ENCODE peak calls at places on chromosomes 7 and 10, in four cellular contexts. R is IMR-90, H is Calu3, A is tibial nerve. Z is an unnamed sample.

GRCh38 chr10:126029999-126030398 is 133.6 kb downstream of the FANK1 start:
- DNase-seq in R (no peak), H (no peak), A (no peak), Z (no peak)

GRCh38 chr10:18238875-18239485 is 98.8 kb downstream of the CACNB2 start:
- DNase-seq in R (peak), H (no peak), A (no peak), Z (no peak)

GRCh38 chr10:103507235-103508191 is 14.0 kb downstream of the NEURL1 start:
- DNase-seq in R (no peak), H (no peak), A (no peak), Z (peak)

GRCh38 chr10:125034671-125035070 is 92.7 kb downstream of the ZRANB1 start:
- DNase-seq in R (no peak), H (no peak), A (no peak), Z (no peak)

GRCh38 chr10:83606275-83606674 is 533.0 kb upstream of the GHITM start:
- DNase-seq in R (no peak), H (no peak), A (no peak), Z (no peak)

GRCh38 chr10:87605656-87606308 is 53.9 kb upstream of the PAPSS2 start:
- DNase-seq in R (no peak), H (no peak), A (no peak), Z (no peak)

GRCh38 chr10:59234814-59235429 is 58.5 kb downstream of the PHYHIPL start:
- DNase-seq in R (peak), H (peak), A (peak), Z (peak)

GRCh38 chr7:130009848-130010688 is 41.1 kb downstream of the ZC3HC1 start:
- DNase-seq in R (peak), H (peak), A (no peak), Z (peak)

GRCh38 chr10:110512461-110513187 is 14.9 kb downstream of the DUSP5 start:
- DNase-seq in R (peak), H (no peak), A (no peak), Z (no peak)

GRCh38 chr10:24784061-24784460 is 60.4 kb upstream of the ARHGAP21 start:
- DNase-seq in R (no peak), H (no peak), A (no peak), Z (no peak)

GRCh38 chr7:139026551-139026950 is 9.3 kb downstream of the ZC3HAV1L start:
- DNase-seq in R (no peak), H (no peak), A (no peak), Z (no peak)

GRCh38 chr10:7908541-7909210 is 90.4 kb downstream of the TAF3 start:
- DNase-seq in R (peak), H (peak), A (no peak), Z (no peak)

GRCh38 chr7:35334511-35334910 is 80.6 kb upstream of the TBX20 start:
- DNase-seq in R (no peak), H (peak), A (no peak), Z (no peak)

GRCh38 chr10:78566216-78567135 is 502.3 kb upstream of the ZMIZ1 start:
- DNase-seq in R (no peak), H (no peak), A (no peak), Z (no peak)

GRCh38 chr7:969403-969802 is 5.9 kb downstream of the COX19 start:
- DNase-seq in R (no peak), H (no peak), A (no peak), Z (no peak)

GRCh38 chr7:80740778-80741545 is 102.5 kb downstream of the CD36 start:
- DNase-seq in R (peak), H (no peak), A (no peak), Z (no peak)

GRCh38 chr7:129655801-129656200 is 44.3 kb downstream of the NRF1 start:
- DNase-seq in R (no peak), H (no peak), A (no peak), Z (no peak)

GRCh38 chr10:88116491-88116890 is 253.1 kb downstream of the PTEN start:
- DNase-seq in R (peak), H (no peak), A (no peak), Z (no peak)

GRCh38 chr10:24953350-24954074 is 1.1 kb upstream of the PRTFDC1 start:
- DNase-seq in R (peak), H (no peak), A (no peak), Z (no peak)

GRCh38 chr10:123669901-123670300 is 3.7 kb downstream of the GPR26 start:
- DNase-seq in R (no peak), H (no peak), A (no peak), Z (no peak)

GRCh38 chr7:46715579-46715978 is 794.5 kb upstream of the IGFBP3 start:
- DNase-seq in R (no peak), H (no peak), A (no peak), Z (no peak)

GRCh38 chr10:36681751-36682633 is 443.4 kb upstream of the ANKRD30A start:
- DNase-seq in R (peak), H (no peak), A (no peak), Z (no peak)

GRCh38 chr7:150451097-150451793 is 815 bp downstream of the GIMAP8 start:
- DNase-seq in R (no peak), H (no peak), A (peak), Z (peak)

GRCh38 chr7:151085691-151086620 is at the start of gene AGAP3:
- DNase-seq in R (peak), H (peak), A (peak), Z (peak)

GRCh38 chr10:43137971-43138756 is at the start of gene CSGALNACT2:
- DNase-seq in R (peak), H (peak), A (peak), Z (peak)

GRCh38 chr10:75407296-75407715 is 5.7 kb upstream of the ZNF503 start:
- DNase-seq in R (no peak), H (no peak), A (no peak), Z (no peak)

GRCh38 chr7:134480730-134481129 is 21.8 kb upstream of the AKR1B1 start:
- DNase-seq in R (peak), H (peak), A (no peak), Z (no peak)

GRCh38 chr10:122962405-122962804 is 8.4 kb upstream of the C10orf88 start:
- DNase-seq in R (no peak), H (no peak), A (no peak), Z (no peak)

GRCh38 chr7:33814958-33815735 is 90.2 kb upstream of the BMPER start:
- DNase-seq in R (no peak), H (no peak), A (peak), Z (no peak)

GRCh38 chr10:118314882-118315281 is 27.2 kb downstream of the FAM204A start:
- DNase-seq in R (no peak), H (no peak), A (no peak), Z (no peak)

GRCh38 chr10:102744374-102745051 is 765 bp downstream of the WBP1L start:
- DNase-seq in R (peak), H (no peak), A (no peak), Z (no peak)

GRCh38 chr10:23438547-23439451 is at the start of gene OTUD1:
- DNase-seq in R (peak), H (peak), A (peak), Z (peak)

GRCh38 chr10:58266003-58266825 is 1.5 kb downstream of the IPMK start:
- DNase-seq in R (peak), H (no peak), A (no peak), Z (no peak)

GRCh38 chr7:157669768-157670345 is 333.1 kb downstream of the DNAJB6 start:
- DNase-seq in R (no peak), H (no peak), A (no peak), Z (no peak)

GRCh38 chr10:6151087-6151977 is 51.4 kb upstream of the PFKFB3 start:
- DNase-seq in R (peak), H (peak), A (peak), Z (peak)

GRCh38 chr10:94005050-94005449 is 11.3 kb downstream of the PLCE1 start:
- DNase-seq in R (peak), H (peak), A (no peak), Z (no peak)

GRCh38 chr7:74429153-74429747 is 24.5 kb upstream of the GTF2IRD1 start:
- DNase-seq in R (peak), H (no peak), A (no peak), Z (no peak)

GRCh38 chr10:119190954-119191619 is 12.5 kb upstream of the PRDX3 start:
- DNase-seq in R (no peak), H (no peak), A (no peak), Z (no peak)

GRCh38 chr7:18573410-18574234 is 78.1 kb downstream of the HDAC9 start:
- DNase-seq in R (no peak), H (no peak), A (no peak), Z (no peak)

GRCh38 chr10:31927597-31928530 is 767 bp downstream of the ARHGAP12 start:
- DNase-seq in R (peak), H (peak), A (peak), Z (peak)
- TF ChIP-seq CTCF in R (peak), H (peak), A (peak), Z (peak)

GRCh38 chr10:130179640-130180039 is 43.4 kb downstream of the GLRX3 start:
- DNase-seq in R (peak), H (no peak), A (peak), Z (peak)
- TF ChIP-seq CTCF in R (peak), H (no peak), A (peak), Z (peak)

DNA sequence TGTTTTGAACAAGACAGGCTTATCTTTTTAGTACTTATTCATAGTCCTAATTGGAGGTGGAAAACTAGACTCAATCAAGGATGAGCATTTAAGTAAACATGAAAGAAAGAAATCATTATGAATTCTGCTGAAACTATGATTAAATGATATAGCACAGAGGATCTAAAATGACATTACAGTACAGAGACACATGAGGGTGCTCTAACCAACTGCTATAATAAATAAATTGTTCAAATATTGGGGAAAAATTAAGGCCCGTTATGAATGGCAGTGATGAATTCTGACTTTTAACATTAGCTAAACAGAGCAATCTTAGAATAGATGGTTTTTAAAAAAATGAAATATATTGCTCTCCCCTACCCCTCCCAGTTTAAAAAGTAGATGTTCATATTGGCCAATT is 10.3 kb downstream of the WNT2 start:
- DNase-seq in R (peak), H (no peak), A (no peak), Z (no peak)
- TF ChIP-seq CTCF in R (peak), H (peak), A (no peak), Z (no peak)

GRCh38 chr10:22105270-22105669 is 101.7 kb upstream of the DNAJC1 start:
- DNase-seq in R (no peak), H (no peak), A (no peak), Z (no peak)

DNA sequence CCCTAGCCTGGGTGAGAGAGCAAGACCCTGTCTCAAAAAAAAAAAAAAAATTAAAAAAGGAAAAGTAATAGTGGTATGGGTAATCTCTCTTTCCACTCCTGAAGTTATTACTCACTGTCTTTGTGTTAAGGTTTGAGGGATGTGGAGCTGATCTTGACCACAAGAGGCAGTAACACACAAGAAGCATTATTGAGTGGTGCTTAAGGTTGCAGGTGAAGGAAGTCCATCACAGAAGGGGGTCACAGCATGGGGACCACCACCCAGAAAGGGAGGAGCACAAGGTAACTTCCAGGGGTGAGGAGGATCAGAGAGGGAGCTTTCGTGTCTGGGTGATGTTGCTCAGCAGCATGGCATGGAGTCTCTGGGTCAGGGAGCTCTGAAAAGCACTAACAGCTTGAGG is 100.2 kb upstream of the DNAJC1 start:
- DNase-seq in R (no peak), H (no peak), A (no peak), Z (no peak)
- TF ChIP-seq CTCF in R (no peak), H (no peak), A (no peak), Z (peak)

GRCh38 chr7:20539201-20539600 is 76.3 kb upstream of the ABCB5 start:
- DNase-seq in R (no peak), H (no peak), A (no peak), Z (no peak)
- TF ChIP-seq CTCF in R (no peak), H (no peak), A (no peak), Z (peak)

GRCh38 chr7:142519077-142519789 is 230.0 kb upstream of the PRSS1 start:
- DNase-seq in R (peak), H (no peak), A (no peak), Z (no peak)

GRCh38 chr7:142528608-142529408 is 220.5 kb upstream of the PRSS1 start:
- DNase-seq in R (no peak), H (no peak), A (no peak), Z (no peak)

GRCh38 chr7:142519790-142520078 is 229.5 kb upstream of the PRSS1 start:
- DNase-seq in R (no peak), H (no peak), A (no peak), Z (no peak)

DNA sequence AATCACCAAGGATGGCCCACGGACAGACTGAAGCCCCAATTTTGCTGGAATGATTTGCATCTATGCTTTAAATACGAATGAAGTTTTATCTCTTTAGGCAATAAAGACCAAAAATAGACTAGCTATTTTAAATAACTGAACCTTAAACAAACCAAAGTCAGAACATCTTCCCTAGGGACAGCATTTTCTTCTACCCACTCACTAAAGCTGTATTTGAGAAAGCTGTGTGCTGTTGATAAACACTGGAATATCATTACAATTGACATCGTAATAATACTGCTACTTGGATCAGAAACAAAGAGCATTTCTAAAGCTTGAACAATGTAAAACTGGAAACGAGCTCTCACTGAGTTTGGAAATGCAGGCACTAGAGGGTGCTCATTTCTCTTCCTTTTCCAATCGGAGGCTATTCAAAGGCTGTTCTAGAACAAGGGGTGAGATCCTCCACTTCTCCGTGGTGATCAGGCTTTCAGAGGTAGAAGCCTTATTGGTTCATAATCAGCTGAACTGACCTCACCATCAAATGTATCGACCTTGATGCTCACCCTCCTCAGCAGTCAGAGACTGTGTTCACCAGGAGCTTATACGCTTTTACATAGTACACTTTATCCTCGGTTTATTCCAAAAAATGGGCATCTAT is 225.3 kb upstream of the PRSS1 start:
- DNase-seq in R (no peak), H (no peak), A (no peak), Z (no peak)
- TF ChIP-seq CTCF in R (peak), H (no peak), A (no peak), Z (no peak)

GRCh38 chr10:63224241-63224640 is 91.1 kb downstream of the NRBF2 start:
- DNase-seq in R (no peak), H (no peak), A (no peak), Z (no peak)

GRCh38 chr10:63219749-63220148 is 86.6 kb downstream of the NRBF2 start:
- DNase-seq in R (no peak), H (no peak), A (no peak), Z (no peak)

GRCh38 chr10:63227207-63227895 is 94.2 kb downstream of the NRBF2 start:
- DNase-seq in R (no peak), H (no peak), A (no peak), Z (no peak)

GRCh38 chr10:63217120-63217605 is 84.0 kb downstream of the NRBF2 start:
- DNase-seq in R (peak), H (peak), A (peak), Z (peak)

DNA sequence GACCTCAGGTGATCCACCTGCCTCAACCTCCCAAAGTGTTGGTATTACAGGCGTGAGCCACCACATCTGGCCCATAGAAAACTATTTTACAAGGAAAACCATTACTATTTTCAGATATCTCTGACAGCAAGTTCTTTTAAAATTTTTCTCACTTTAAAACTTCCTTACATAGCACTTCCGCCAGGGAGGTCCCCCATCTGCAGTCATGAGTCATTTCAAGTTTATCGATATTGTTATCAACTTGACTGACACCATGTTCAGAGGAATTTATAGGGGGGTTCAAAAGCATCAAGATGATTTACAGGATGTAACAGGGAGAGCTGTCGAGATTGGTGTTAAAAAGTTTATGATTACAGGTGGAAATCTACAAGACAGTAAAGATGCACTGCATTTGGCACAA is 88.8 kb downstream of the NRBF2 start:
- DNase-seq in R (no peak), H (no peak), A (no peak), Z (no peak)
- TF ChIP-seq CTCF in R (no peak), H (no peak), A (no peak), Z (no peak)

Z was measured in BE2C.